ENCODE peak calls at places on chromosomes 5 and 9, in five cellular contexts. D, E, Y, W and O are unnamed samples.

GRCh38 chr5:36883894-36884462 is 7.4 kb downstream of the NIPBL start:
- DNase-seq in E (no peak), D (no peak), W (no peak), Y (no peak), O (no peak)

GRCh38 chr5:96031811-96032261 is 70.2 kb upstream of the ELL2 start:
- DNase-seq in W (no peak), D (no peak), E (no peak), Y (no peak), O (peak; percentile 26)

GRCh38 chr5:143290115-143290514 is 113.4 kb downstream of the NR3C1 start:
- DNase-seq in W (no peak), E (no peak), D (no peak), Y (no peak), O (no peak)

GRCh38 chr5:169628891-169629290 is 8.2 kb upstream of the DOCK2 start:
- DNase-seq in E (no peak), D (no peak), W (no peak), Y (peak; percentile 69), O (peak; percentile 24)

GRCh38 chr5:175344331-175345200 is 99.4 kb downstream of the DRD1 start:
- DNase-seq in D (no peak), E (no peak), Y (no peak), W (no peak), O (peak; percentile 45)

GRCh38 chr9:93126825-93127368 is 7.2 kb downstream of the NINJ1 start:
- DNase-seq in Y (peak; percentile 41), W (no peak), E (peak; percentile 54), D (no peak), O (no peak)

GRCh38 chr5:65027149-65027548 is 258.4 kb downstream of the CWC27 start:
- DNase-seq in W (no peak), D (no peak), Y (no peak), E (no peak), O (no peak)

GRCh38 chr5:32949571-32949970 is 238.4 kb downstream of the NPR3 start:
- DNase-seq in W (no peak), D (no peak), Y (no peak), E (no peak), O (no peak)

GRCh38 chr5:173689171-173689676 is 72.8 kb upstream of the BOD1 start:
- DNase-seq in E (no peak), D (no peak), Y (no peak), W (no peak), O (no peak)

GRCh38 chr9:126696091-126696763 is 82.5 kb downstream of the LMX1B start:
- DNase-seq in W (no peak), D (no peak), Y (no peak), E (peak; percentile 28), O (no peak)

GRCh38 chr5:172806897-172807672 is 27.0 kb upstream of the ERGIC1 start:
- DNase-seq in E (peak; percentile 89), W (peak; percentile 49), Y (peak; percentile 90), D (no peak), O (peak; percentile 95)

GRCh38 chr5:98604301-98604700 is 169.2 kb upstream of the RGMB start:
- DNase-seq in E (no peak), Y (no peak), D (no peak), W (no peak), O (no peak)

GRCh38 chr5:601771-602465 is 10.2 kb upstream of the CEP72 start:
- DNase-seq in E (no peak), Y (no peak), W (no peak), D (no peak), O (no peak)

GRCh38 chr9:90965141-90965910 is 163.7 kb downstream of the SYK start:
- DNase-seq in Y (no peak), E (no peak), W (no peak), D (no peak), O (peak; percentile 42)

GRCh38 chr5:100186181-100186580 is 349.0 kb upstream of the FAM174A start:
- DNase-seq in E (no peak), D (peak; percentile 24), Y (no peak), W (no peak), O (no peak)

DNA sequence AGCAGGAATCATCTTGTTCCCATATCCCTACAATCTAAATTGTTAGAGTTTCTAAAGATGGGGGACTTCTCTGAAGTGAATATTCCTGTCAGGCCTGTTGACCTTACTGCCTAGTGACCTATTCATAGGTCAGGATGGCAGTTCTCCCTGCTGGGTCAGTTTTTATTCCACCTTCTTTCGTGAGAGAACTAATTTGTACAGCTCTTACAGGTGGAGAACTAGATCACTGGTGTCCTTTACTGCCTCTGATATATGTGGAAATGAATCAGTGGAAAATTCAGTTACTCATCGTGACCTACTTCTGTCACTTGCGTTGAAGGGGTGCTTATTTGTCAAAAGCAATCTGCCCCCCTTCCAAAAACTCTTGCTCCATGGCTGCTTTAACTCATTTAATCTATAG is 164.9 kb downstream of the CD180 start:
- DNase-seq in Y (no peak), W (no peak), D (no peak), E (no peak), O (peak; percentile 43)
- H3K14ac ChIP-seq in Y (no peak overlapping the region), W (no peak overlapping the region), D (no peak overlapping the region), E (no peak overlapping the region), O (no peak overlapping the region)

DNA sequence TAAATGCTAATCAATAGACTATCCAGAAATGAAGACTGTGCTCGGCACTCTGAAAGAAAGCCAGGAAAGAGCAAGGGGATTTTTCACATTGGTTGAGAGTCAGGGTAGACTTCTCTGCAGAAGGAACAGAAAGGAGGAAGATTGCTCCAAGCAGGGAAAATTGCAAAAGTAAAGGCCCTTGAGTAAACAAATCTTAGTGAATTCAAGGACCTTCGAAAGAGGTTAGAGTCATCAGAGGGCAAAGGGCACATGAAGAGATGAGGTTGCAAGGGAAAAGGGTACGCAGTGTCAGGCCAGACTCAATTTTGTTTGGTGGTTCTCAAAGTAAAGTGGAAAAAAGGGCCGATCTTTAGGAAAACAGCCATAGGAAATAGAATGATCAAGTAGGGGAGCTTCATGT is 157.5 kb upstream of the RAI14 start:
- DNase-seq in W (no peak), D (no peak), E (no peak), Y (peak; percentile 77), O (peak; percentile 30)
- H3K4ac ChIP-seq in W (no peak overlapping the region), D (no peak overlapping the region), E (no peak overlapping the region), Y (no peak overlapping the region), O (no peak overlapping the region)

DNA sequence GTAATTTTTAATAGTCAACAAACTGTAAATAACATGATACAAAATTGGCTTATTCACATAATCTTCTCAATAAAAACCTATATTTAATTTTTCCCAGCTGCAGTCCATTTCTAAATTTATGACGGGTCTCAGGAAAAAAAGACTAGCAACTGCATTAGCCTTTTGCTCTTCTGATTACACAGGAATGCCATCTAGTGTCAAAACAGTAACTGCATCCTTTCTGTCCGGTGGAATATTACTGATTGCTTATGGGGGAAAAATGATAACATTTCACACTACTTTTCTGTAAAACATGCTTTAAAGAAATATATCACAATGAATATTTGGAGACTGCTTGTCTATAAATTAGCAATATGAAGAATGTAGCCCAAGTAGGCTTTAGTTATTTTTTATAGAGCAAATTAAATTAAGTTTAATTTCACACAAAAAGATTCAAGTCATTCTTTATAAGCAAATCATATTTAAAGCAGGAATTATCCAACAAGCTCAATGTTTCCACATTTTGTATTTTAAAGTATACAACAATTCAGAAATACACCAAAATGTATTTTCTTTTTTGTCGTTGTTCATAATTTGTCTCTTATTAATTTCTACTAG is 534.7 kb downstream of the CDH10 start:
- DNase-seq in W (no peak), D (peak; percentile 2), E (no peak), Y (peak; percentile 24), O (no peak)
- H2BK12ac ChIP-seq in W (no peak overlapping the region), D (no peak overlapping the region), E (no peak overlapping the region), Y (no peak overlapping the region), O (no peak overlapping the region)

DNA sequence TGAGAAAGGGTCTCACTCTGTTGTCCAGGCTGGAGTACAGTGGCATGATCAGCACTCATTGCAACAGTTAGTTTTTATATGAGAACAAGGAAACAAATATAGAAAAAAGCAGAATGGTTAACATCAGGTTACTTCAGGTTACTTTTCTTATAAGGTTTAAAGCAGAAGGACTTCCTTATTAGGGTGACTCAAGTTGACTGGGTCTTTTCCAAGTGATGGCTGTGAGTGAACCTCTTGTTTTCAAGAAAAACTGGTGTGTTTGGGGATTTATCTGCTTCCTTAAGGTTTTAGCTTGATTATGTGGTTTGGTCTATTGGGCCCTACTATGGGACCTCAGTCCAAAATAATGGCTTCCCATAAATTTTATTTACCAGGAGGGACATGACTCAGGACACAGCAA is 99.2 kb downstream of the ARRDC3 start:
- DNase-seq in Y (peak; percentile 31), D (no peak), E (no peak), W (no peak), O (no peak)
- H3K14ac ChIP-seq in Y (no peak overlapping the region), D (no peak overlapping the region), E (no peak overlapping the region), W (no peak overlapping the region), O (no peak overlapping the region)

DNA sequence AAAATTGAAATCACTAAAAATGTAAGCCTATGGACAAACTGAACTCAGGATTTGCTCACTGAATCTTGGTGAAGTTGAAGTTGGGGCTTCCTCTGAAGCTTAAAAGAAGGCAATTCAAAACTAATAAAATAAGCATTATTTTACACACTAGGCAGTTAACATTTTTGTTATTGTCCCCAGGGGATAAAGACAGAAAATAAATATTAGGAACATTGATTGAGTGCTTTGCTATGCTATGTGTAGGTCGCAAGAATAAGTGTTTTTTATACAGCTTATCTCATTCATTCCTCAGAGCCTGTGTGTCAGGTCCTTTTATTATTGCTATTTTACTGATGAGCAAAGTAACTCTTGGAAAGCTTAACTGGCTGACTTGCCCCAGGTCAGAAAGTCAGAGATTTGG is 82.2 kb downstream of the ZNF608 start:
- DNase-seq in D (no peak), Y (no peak), W (no peak), E (no peak), O (no peak)
- H3K4ac ChIP-seq in D (no peak overlapping the region), Y (no peak overlapping the region), W (no peak overlapping the region), E (no peak overlapping the region), O (no peak overlapping the region)

DNA sequence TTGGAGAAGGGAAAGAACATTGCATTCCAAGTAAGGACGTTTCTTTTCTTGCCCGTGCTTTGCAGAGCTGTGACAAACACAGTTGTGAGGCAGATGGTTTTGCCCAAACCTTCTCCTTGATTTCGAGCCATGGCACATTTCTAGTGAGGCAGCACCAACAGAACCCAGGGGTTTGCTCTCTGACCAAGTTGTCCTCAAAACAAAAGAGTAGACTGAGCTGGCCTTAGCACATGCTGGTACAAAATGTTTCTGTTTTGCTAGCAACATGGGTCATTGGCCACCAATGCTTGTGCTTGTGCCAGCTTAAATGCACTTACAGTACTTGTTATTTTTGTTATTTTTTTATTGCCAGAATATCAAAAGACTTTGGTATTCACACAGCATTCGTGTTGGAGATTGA is 328.8 kb downstream of the GADD45G start:
- DNase-seq in D (no peak), W (no peak), Y (no peak), E (no peak), O (no peak)
- H2BK12ac ChIP-seq in D (no peak overlapping the region), W (no peak overlapping the region), Y (no peak overlapping the region), E (no peak overlapping the region), O (no peak overlapping the region)